ENCODE peak calls at places on chromosomes 3 and 15, in five cellular contexts. J is prostate gland, P is esophagus squamous epithelium, N is hepatocyte, S is tibial artery. E is an unnamed sample.

GRCh38 chr3:93906245-93906644 is 67.5 kb downstream of the PROS1 start:
- DNase-seq in J (no peak), P (no peak), N (no peak), S (no peak), E (no peak)

GRCh38 chr3:49788056-49788455 is 1.7 kb upstream of the IP6K1 start:
- DNase-seq in J (no peak), P (no peak), N (no peak), S (no peak), E (no peak)

GRCh38 chr15:72302955-72303354 is 17.0 kb downstream of the CELF6 start:
- DNase-seq in J (no peak), P (no peak), N (no peak), S (no peak), E (no peak)

GRCh38 chr15:45118996-45119395 is 4.9 kb downstream of the DUOXA2 start:
- DNase-seq in J (no peak), P (no peak), N (no peak), S (no peak), E (peak; percentile 14)

GRCh38 chr15:80419546-80419945 is 15.4 kb downstream of the ARNT2 start:
- DNase-seq in J (no peak), P (no peak), N (no peak), S (no peak), E (no peak)

GRCh38 chr3:177753498-177754155 is 556.3 kb upstream of the TBL1XR1 start:
- DNase-seq in J (no peak), P (no peak), N (no peak), S (no peak), E (peak; percentile 47)

GRCh38 chr15:92069308-92070244 is 216.1 kb downstream of the SLCO3A1 start:
- DNase-seq in J (no peak), P (no peak), N (peak; percentile 48), S (peak; percentile 82), E (no peak)

GRCh38 chr3:134652409-134652831 is 1.6 kb upstream of the KY start:
- DNase-seq in J (peak; percentile 5), P (no peak), N (no peak), S (no peak), E (no peak)

GRCh38 chr15:88267720-88268119 is 11.2 kb upstream of the NTRK3 start:
- DNase-seq in J (no peak), P (no peak), N (no peak), S (no peak), E (no peak)

GRCh38 chr3:109927726-109928125 is 590.4 kb upstream of the DPPA4 start:
- DNase-seq in J (no peak), P (no peak), N (no peak), S (no peak), E (no peak)

GRCh38 chr3:147408180-147409105 is 722 bp upstream of the ZIC1 start:
- DNase-seq in J (no peak), P (no peak), N (no peak), S (no peak), E (no peak)

GRCh38 chr3:141632779-141633374 is 105.2 kb upstream of the RNF7 start:
- DNase-seq in J (no peak), P (no peak), N (no peak), S (no peak), E (no peak)

DNA sequence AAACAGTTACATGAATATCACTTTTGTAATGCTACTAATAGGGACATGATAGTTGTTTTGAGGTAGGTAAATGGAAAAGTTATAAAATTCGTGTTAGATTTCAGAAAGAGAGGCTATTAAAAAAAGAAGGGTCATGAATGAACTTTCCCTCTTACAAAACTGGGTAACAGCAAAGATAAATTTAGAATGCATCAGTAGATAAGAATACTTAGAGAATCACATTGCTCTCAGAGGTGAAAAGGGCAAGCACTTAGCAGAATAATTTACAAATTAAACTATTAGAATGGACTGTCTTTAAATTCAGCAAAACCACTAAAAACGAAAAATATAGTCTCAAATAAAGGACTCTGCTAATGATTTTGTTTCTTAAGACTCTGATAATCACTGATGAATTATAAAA is 167.2 kb downstream of the PLD1 start:
- DNase-seq in J (no peak), P (no peak), N (no peak), S (no peak), E (no peak)
- H3K4me1 ChIP-seq in J (no peaks in the 10 kb centered on the region), P (no peaks in the 10 kb centered on the region), N (no peaks in the 10 kb centered on the region), S (no peaks in the 10 kb centered on the region), E (no peaks in the 10 kb centered on the region)

GRCh38 chr3:195259564-195260285 is 11.2 kb downstream of the XXYLT1 start:
- DNase-seq in J (peak; percentile 85), P (peak; percentile 77), N (peak; percentile 97), S (peak; percentile 93), E (peak; percentile 92)
- TF ChIP-seq CTCF in J (peak; percentile 62), P (peak; percentile 99), N (peak; percentile 38), S (peak; percentile 46), E (peak; percentile 57)

GRCh38 chr3:197154-197855 is 742 bp downstream of the CHL1 start:
- DNase-seq in J (no peak), P (no peak), N (peak; percentile 19), S (no peak), E (peak; percentile 45)
- H3K4me3 ChIP-seq in J (peak overlapping the region; percentile 48), P (peak overlapping the region; percentile 59), N (peak overlapping the region; percentile 26), S (peak overlapping the region; percentile 48), E (peak overlapping the region; percentile 59)

DNA sequence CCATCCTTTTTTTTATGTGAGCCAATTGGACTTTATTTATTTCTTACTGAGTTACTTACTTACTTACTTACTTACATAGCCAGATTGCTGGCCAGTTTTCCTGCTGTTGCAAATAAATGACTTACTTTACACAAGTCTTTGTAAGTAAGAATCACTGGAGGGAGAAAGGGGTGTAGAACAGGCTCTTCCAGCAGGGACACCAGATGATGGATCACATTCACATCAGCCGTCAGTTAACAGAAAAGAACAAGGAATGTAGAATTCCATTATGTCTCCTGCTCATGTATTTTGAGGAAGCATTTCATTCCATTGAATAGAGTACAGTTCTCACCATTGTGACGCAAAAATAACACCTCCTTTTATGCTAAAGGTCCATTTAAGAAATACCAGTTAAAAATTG is 188.7 kb downstream of the FNDC3B start:
- DNase-seq in J (no peak), P (no peak), N (no peak), S (no peak), E (no peak)
- H3K4me1 ChIP-seq in J (no peaks in the 10 kb centered on the region), P (no peaks in the 10 kb centered on the region), N (peaks cover 14% of the 10 kb centered on the region), S (no peaks in the 10 kb centered on the region), E (no peaks in the 10 kb centered on the region)

GRCh38 chr3:157819415-157819814 is 286.8 kb downstream of the SHOX2 start:
- DNase-seq in J (no peak), P (no peak), N (no peak), S (no peak), E (no peak)

GRCh38 chr3:157824281-157824680 is 281.9 kb downstream of the SHOX2 start:
- DNase-seq in J (no peak), P (no peak), N (no peak), S (no peak), E (no peak)

GRCh38 chr3:157819826-157820517 is 286.2 kb downstream of the SHOX2 start:
- DNase-seq in J (no peak), P (no peak), N (no peak), S (no peak), E (no peak)

DNA sequence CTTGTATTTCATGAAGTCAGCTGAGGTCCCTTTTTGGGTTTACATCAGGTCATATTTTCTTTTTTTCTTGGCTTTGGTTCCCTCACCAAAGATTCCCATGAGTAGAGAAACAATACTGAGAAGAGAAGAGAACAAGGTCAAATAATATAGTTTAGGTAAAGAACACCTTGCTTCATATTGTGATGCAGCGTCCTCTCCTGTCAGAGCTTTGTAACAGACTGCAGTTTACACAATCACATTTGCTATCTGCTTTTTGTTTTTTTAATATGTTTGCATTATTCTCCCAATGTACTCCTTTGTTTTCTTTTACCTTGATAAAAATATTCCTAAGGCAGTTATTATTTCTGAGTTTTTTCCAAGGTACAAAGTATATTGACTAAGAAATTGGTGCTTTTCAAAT is 283.2 kb downstream of the SHOX2 start:
- DNase-seq in J (no peak), P (no peak), N (no peak), S (no peak), E (no peak)
- TF ChIP-seq CTCF in J (peak; percentile 8), P (no peak), N (no peak), S (no peak), E (no peak)

GRCh38 chr3:183291511-183292031 is 38.5 kb downstream of the B3GNT5 start:
- DNase-seq in J (no peak), P (no peak), N (no peak), S (no peak), E (no peak)

GRCh38 chr3:183287301-183287971 is 34.4 kb downstream of the B3GNT5 start:
- DNase-seq in J (peak; percentile 20), P (no peak), N (peak; percentile 48), S (no peak), E (no peak)

GRCh38 chr3:183293966-183294365 is 40.9 kb downstream of the B3GNT5 start:
- DNase-seq in J (no peak), P (no peak), N (no peak), S (no peak), E (no peak)

GRCh38 chr3:183285828-183286457 is 32.9 kb downstream of the B3GNT5 start:
- DNase-seq in J (peak; percentile 83), P (peak; percentile 34), N (peak; percentile 84), S (peak; percentile 88), E (peak; percentile 88)

GRCh38 chr3:183290216-183290615 is 37.2 kb downstream of the B3GNT5 start:
- DNase-seq in J (no peak), P (no peak), N (no peak), S (no peak), E (no peak)
- H3K4me3 ChIP-seq in J (no peak overlapping the region), P (no peak overlapping the region), N (no peak overlapping the region), S (no peak overlapping the region), E (no peak overlapping the region)

E was measured in lower lobe of right lung.